ENCODE peak calls at places on chromosome 19, in seven cellular contexts. L, J, Y, D, X, W and V are unnamed samples.

GRCh38 chr19:42246143-42246868 is 3.9 kb upstream of the GSK3A start:
- DNase-seq in W (peak), L (no peak), Y (no peak), X (peak), D (peak), J (peak), V (no peak)

GRCh38 chr19:38697197-38697596 is 47.1 kb downstream of the CAPN12 start:
- DNase-seq in W (no peak), D (no peak), J (no peak), Y (no peak), L (no peak), X (no peak), V (no peak)

GRCh38 chr19:34096020-34096915 is 76.0 kb upstream of the LSM14A start:
- DNase-seq in X (peak), D (peak), Y (no peak), L (peak), J (peak), W (no peak), V (no peak)

GRCh38 chr19:4910594-4911273 is 1.4 kb downstream of the UHRF1 start:
- DNase-seq in W (no peak), Y (no peak), D (no peak), J (no peak), X (peak), L (no peak), V (no peak)

GRCh38 chr19:51702103-51702753 is 9.1 kb downstream of the SPACA6 start:
- DNase-seq in X (peak), J (peak), L (no peak), D (peak), Y (peak), W (peak), V (no peak)

GRCh38 chr19:48964205-48965032 is 690 bp upstream of the FTL start:
- DNase-seq in L (no peak), D (no peak), X (peak), Y (no peak), W (no peak), J (peak), V (no peak)

GRCh38 chr19:34888091-34888490 is 38.6 kb upstream of the ZNF30 start:
- DNase-seq in X (no peak), L (no peak), W (no peak), J (peak), Y (no peak), D (no peak), V (no peak)

GRCh38 chr19:7699422-7700127 is 2.4 kb downstream of the FCER2 start:
- DNase-seq in L (no peak), J (no peak), X (peak), Y (no peak), D (no peak), W (no peak), V (no peak)

GRCh38 chr19:49415102-49415809 is 8.0 kb downstream of the PTH2 start:
- DNase-seq in J (no peak), L (peak), D (no peak), X (peak), W (no peak), Y (no peak), V (no peak)

GRCh38 chr19:1814833-1815604 is 2.9 kb upstream of the ATP8B3 start:
- DNase-seq in L (no peak), X (no peak), W (no peak), J (no peak), D (no peak), Y (no peak), V (no peak)

GRCh38 chr19:13613447-13613846 is 107.2 kb upstream of the CACNA1A start:
- DNase-seq in W (no peak), D (no peak), L (no peak), X (no peak), Y (no peak), J (no peak), V (no peak)

GRCh38 chr19:6108721-6109633 is 1.3 kb downstream of the RFX2 start:
- DNase-seq in W (peak), D (peak), L (no peak), Y (no peak), J (peak), X (peak), V (no peak)

GRCh38 chr19:7729211-7729610 is 2.7 kb downstream of the CLEC4G start:
- DNase-seq in X (no peak), Y (no peak), L (peak), W (no peak), D (no peak), J (peak), V (no peak)

GRCh38 chr19:6714749-6715555 is 5.5 kb downstream of the C3 start:
- DNase-seq in L (no peak), X (no peak), W (no peak), Y (no peak), J (no peak), D (no peak), V (no peak)

GRCh38 chr19:45254044-45254531 is 3.0 kb downstream of the MARK4 start:
- DNase-seq in X (no peak), L (no peak), Y (peak), J (peak), D (no peak), W (no peak), V (no peak)
- TF ChIP-seq CTCF in X (peak), L (peak), Y (peak), J (peak), D (peak), W (no peak), V (peak)

DNA sequence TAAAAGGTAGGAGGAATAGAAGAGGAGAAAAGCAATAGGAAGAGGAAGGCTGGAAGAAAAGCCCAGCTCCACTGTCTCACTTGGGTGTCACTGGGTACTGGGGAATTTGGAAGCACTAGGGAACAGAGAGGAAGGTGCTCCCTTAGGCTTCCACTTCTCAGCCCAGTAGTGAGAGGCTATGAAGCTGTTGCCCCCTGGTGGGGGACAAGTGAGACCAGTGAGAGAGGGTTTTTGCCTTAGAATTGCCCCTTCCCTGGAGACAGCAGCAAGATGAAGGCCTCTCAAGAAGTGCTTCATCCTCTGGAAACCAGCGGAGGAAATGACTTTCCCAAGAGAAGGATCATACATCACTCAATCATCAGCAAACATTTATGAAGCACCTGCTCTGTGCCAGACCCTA is 4.7 kb upstream of the ZNF606 start:
- DNase-seq in J (peak), W (no peak), D (no peak), L (no peak), X (no peak), Y (no peak), V (no peak)
- TF ChIP-seq CTCF in J (no peak), W (no peak), D (no peak), L (no peak), X (peak), Y (no peak), V (no peak)

DNA sequence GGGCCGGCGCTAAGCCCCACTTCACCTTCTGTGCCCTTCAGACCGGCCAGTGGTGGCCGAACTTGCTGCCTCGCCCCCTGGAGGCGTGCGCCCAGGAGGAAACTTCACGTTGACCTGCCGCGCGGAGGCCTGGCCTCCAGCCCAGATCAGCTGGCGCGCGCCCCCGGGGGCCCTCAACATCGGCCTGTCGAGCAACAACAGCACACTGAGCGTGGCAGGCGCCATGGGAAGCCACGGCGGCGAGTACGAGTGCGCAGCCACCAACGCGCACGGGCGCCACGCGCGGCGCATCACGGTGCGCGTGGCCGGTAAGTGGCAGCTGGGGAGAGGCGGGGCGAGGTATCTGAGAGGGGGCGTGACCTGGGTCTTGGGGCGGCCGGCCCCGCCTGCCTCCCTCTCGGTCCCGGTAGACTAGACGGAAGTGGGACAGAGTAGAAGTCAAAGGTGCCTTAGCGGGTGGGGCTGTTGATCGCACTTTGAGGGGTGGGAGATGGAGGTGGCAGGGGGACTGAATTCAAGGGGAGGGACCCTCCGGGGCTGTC is 5.6 kb downstream of the ICAM5 start:
- DNase-seq in D (no peak), Y (no peak), J (no peak), L (peak), W (no peak), X (no peak), V (no peak)
- TF ChIP-seq CTCF in D (no peak), Y (peak), J (no peak), L (no peak), W (no peak), X (peak), V (no peak)

DNA sequence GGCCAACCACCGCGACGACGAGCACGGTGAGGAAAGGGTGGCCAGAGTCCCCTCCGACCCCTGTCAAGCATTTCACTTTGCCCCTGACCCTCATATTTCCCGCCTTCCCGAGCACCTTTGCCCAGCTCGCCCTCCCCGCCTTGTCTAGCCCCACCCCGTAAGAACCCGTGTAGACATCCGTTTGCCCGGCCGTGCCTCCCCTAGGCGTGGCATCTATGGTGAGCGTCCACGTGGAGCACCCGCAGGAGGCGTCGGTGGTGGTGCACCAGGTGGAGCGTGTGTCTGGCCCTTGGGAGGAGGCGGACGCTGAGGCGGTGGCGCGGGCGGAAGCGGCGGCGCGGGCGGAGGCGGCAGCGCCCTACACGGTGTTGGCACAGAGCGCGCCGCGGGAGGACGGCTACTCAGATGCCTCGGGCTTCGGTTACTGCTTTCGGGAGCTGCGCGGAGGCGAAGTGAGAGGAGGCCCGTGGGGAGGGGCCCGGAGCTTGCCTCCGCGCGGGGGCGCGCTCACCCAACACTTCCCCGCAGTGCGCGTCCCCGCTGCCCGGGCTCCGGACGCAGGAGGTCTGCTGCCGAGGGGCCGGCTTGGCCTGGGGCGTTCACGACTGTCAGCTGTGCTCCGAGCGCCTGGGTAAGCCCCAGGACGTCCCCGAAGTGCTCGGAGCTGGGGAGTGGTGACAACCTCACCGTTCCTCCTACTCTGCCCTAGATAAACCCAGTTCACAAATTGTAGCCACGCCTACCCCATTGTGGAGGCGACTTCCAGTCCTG is 4.2 kb downstream of the LTBP4 start:
- DNase-seq in L (peak), J (peak), D (peak), W (peak), Y (no peak), X (peak), V (no peak)
- TF ChIP-seq CTCF in L (peak), J (peak), D (no peak), W (no peak), Y (peak), X (no peak), V (no peak)

DNA sequence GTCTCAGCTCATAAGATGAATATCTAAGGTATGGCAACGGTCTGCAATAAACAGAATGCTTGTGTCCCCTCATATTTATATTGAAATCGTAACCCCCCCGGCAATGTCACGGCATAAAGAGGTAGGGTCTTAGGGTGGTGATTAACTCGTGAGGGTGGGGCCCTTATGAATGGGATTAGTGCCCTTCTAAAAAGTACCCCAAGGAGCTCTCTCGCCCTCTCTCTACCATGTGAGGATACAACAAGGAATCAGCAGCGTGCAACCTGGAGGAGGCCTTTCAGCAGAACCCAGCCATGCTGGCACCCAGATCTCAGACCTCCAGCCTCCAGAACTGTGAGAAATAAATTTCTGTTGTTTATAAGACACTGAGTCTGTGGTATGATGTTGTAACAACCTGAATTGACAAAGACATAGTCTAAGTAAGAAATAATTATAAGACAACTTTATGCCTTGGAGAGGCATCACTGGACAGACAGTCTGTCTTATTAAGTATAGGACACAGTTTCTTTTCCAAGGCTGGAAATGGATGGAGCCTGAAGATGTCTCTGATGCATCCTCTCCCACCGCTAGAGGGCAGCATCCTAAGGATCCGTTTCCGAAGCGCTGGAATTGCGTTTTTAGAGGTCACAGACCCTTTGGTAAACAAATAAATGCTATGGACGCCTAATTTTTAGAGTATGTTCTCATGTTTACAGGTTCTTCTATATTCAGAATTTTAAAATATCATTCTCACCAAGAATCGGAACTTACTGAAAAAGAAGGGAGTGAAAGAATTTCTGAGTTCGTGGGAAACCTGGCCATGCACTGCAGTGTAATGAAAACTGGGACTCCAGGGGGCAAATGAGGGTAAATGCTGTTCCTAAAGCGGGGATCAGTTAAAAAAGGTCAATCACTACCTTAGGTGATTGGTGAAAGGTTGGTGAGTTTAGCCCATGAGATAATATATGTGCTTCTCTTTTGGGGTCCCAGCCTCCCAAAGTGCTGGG is 13.3 kb upstream of the LEUTX start:
- DNase-seq in J (peak), D (peak), L (no peak), Y (peak), X (peak), W (no peak), V (no peak)
- TF ChIP-seq CTCF in J (peak), D (peak), L (peak), Y (peak), X (peak), W (peak), V (peak)

GRCh38 chr19:43723588-43723987 is 7.7 kb downstream of the IRGC start:
- DNase-seq in D (no peak), Y (no peak), X (peak), J (no peak), L (no peak), W (no peak), V (no peak)
- TF ChIP-seq CTCF in D (no peak), Y (no peak), X (peak), J (no peak), L (no peak), W (no peak), V (peak)